ENCODE peak calls at places on chromosomes 16 and 17, in nine cellular contexts. K is HFFc6, F is astrocyte of the spinal cord, E is vagina, M is esophagus squamous epithelium, I is ovary, Y is natural killer cell, U is neural crest cell, C is D721Med. J is an unnamed sample.
A peak's percentile ranks its signal among the peaks of the same experiment; 100 is the strongest.

GRCh38 chr16:66342294-66342900 is 24.1 kb upstream of the CDH5 start:
- DNase-seq in K (no peak), F (no peak), E (no peak), M (no peak), I (no peak), Y (no peak), U (peak; percentile 74), C (no peak), J (no peak)

GRCh38 chr17:76005263-76006149 is 4.9 kb downstream of the CDK3 start:
- DNase-seq in K (peak; percentile 47), F (peak; percentile 83), E (no peak), M (no peak), I (peak; percentile 89), Y (peak; percentile 60), U (peak; percentile 84), C (peak; percentile 83), J (peak; percentile 77)

GRCh38 chr16:75074920-75075687 is 41.5 kb downstream of the LDHD start:
- DNase-seq in K (no peak), F (no peak), E (no peak), M (peak; percentile 44), I (no peak), Y (peak; percentile 77), U (no peak), C (no peak), J (no peak)

GRCh38 chr17:67194134-67194533 is 50.9 kb downstream of the HELZ start:
- DNase-seq in K (peak; percentile 84), F (peak; percentile 39), E (no peak), M (no peak), I (no peak), Y (no peak), U (no peak), C (no peak), J (no peak)

GRCh38 chr17:15914400-15915165 is 30.3 kb upstream of the ADORA2B start:
- DNase-seq in K (no peak), F (no peak), E (no peak), M (no peak), I (no peak), Y (peak; percentile 17), U (no peak), C (no peak), J (no peak)

GRCh38 chr17:43907425-43907981 is at the start of gene MPP2:
- DNase-seq in K (peak; percentile 37), F (peak; percentile 72), E (peak; percentile 92), M (no peak), I (peak; percentile 83), Y (peak; percentile 31), U (peak; percentile 77), C (peak; percentile 73), J (peak; percentile 53)

GRCh38 chr17:46797131-46797530 is 21.4 kb downstream of the WNT3 start:
- DNase-seq in K (no peak), F (no peak), E (no peak), M (no peak), I (no peak), Y (no peak), U (no peak), C (no peak), J (no peak)

GRCh38 chr17:19460695-19461094 is 49.7 kb downstream of the RNF112 start:
- DNase-seq in K (no peak), F (no peak), E (peak; percentile 84), M (no peak), I (no peak), Y (no peak), U (no peak), C (no peak), J (no peak)

GRCh38 chr16:11181889-11182279 is 74.1 kb downstream of the SOCS1 start:
- DNase-seq in K (no peak), F (no peak), E (no peak), M (no peak), I (no peak), Y (no peak), U (no peak), C (no peak), J (no peak)

GRCh38 chr16:84511180-84511800 is 6.8 kb upstream of the MEAK7 start:
- DNase-seq in K (peak; percentile 76), F (peak; percentile 89), E (no peak), M (no peak), I (peak; percentile 88), Y (peak; percentile 81), U (peak; percentile 86), C (no peak), J (peak; percentile 87)

GRCh38 chr16:84501077-84501735 is 3.3 kb downstream of the MEAK7 start:
- DNase-seq in K (peak; percentile 64), F (peak; percentile 39), E (no peak), M (no peak), I (no peak), Y (no peak), U (no peak), C (no peak), J (no peak)

GRCh38 chr17:299546-299945 is 53.1 kb downstream of the RPH3AL start:
- DNase-seq in K (no peak), F (no peak), E (no peak), M (no peak), I (no peak), Y (no peak), U (no peak), C (no peak), J (no peak)

GRCh38 chr17:63535640-63536039 is 12.5 kb downstream of the KCNH6 start:
- DNase-seq in K (no peak), F (no peak), E (no peak), M (no peak), I (no peak), Y (no peak), U (no peak), C (no peak), J (no peak)

DNA sequence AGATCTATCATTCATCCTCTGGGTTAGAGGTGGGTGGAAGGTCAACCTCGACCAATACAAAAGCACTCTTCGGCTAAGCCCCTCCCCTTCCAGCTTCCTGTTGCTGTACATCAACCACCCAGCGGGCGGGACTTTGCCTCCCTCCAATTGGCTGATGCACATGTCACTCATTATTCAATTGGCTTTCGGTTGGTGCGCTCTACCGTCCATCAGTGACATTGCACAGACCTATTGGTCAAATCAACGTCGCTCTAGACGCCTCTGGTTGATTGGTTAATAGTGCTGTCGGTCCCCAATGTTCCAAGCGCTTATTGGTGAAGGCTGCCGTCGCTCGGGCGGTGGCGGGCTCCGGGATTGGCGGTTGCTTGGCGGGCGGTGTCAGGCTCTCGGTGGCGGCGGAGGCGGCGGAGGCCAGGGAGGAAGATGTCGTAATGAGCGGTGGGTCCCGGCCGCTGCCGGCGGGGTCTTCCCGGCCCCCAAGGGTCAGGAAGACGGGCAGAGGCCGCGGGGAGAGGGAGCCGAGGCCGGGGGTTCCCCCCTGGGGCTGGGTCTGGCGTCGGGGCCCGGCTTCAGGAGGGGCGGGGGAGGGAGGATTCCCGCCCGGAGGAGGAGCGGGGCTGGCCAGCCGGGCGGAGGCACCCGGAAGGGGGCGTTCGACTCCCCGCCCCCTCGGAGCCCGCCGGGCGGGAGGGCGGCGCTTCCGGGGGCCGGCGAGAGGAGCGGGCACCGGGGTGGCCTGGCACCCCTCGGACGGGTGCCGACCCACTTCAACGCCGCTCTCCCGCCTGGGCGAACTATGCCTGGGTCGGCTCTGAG is at the start of gene SP2:
- DNase-seq in K (peak; percentile 100), F (peak; percentile 100), E (peak; percentile 100), M (peak; percentile 98), I (peak; percentile 100), Y (peak; percentile 100), U (peak; percentile 100), C (peak; percentile 88), J (peak; percentile 100)
- TF ChIP-seq CTCF in K (peak; percentile 71), F (no peak), E (no peak), M (no peak), I (no peak), Y (no peak), U (no peak), C (no peak), J (peak; percentile 44)

GRCh38 chr16:16141784-16142396 is 81.4 kb downstream of the ABCC6 start:
- DNase-seq in K (no peak), F (no peak), E (no peak), M (no peak), I (no peak), Y (no peak), U (no peak), C (no peak), J (no peak)

GRCh38 chr16:16143941-16144340 is 79.4 kb downstream of the ABCC6 start:
- DNase-seq in K (no peak), F (no peak), E (no peak), M (no peak), I (no peak), Y (no peak), U (no peak), C (no peak), J (no peak)

GRCh38 chr16:16141141-16141540 is 82.2 kb downstream of the ABCC6 start:
- DNase-seq in K (no peak), F (no peak), E (no peak), M (no peak), I (no peak), Y (no peak), U (no peak), C (no peak), J (no peak)

GRCh38 chr16:16144416-16144815 is 78.9 kb downstream of the ABCC6 start:
- DNase-seq in K (peak; percentile 19), F (peak; percentile 23), E (no peak), M (no peak), I (no peak), Y (no peak), U (no peak), C (no peak), J (no peak)

GRCh38 chr16:16143038-16143763 is 80.1 kb downstream of the ABCC6 start:
- DNase-seq in K (peak; percentile 11), F (no peak), E (no peak), M (no peak), I (no peak), Y (no peak), U (no peak), C (no peak), J (no peak)
- TF ChIP-seq CTCF in K (peak; percentile 66), F (peak; percentile 40), E (no peak), M (peak; percentile 7), I (no peak), Y (no peak), U (peak; percentile 48), C (peak; percentile 39), J (no peak)

GRCh38 chr17:42101513-42102292 is 3.4 kb upstream of the ZNF385C start:
- DNase-seq in K (peak; percentile 35), F (peak; percentile 70), E (no peak), M (no peak), I (peak; percentile 74), Y (peak; percentile 49), U (peak; percentile 90), C (peak; percentile 95), J (no peak)
- TF ChIP-seq CTCF in K (peak; percentile 91), F (peak; percentile 99), E (peak; percentile 44), M (peak; percentile 74), I (peak; percentile 42), Y (peak; percentile 61), U (peak; percentile 81), C (peak; percentile 97), J (peak; percentile 80)

GRCh38 chr17:60086822-60087591 is 8.3 kb upstream of the HEATR6 start:
- DNase-seq in K (peak; percentile 74), F (peak; percentile 47), E (no peak), M (no peak), I (no peak), Y (no peak), U (no peak), C (no peak), J (no peak)
- TF ChIP-seq CTCF in K (no peak), F (no peak), E (no peak), M (no peak), I (no peak), Y (no peak), U (no peak), C (no peak), J (no peak)

GRCh38 chr16:7443966-7444365 is 111.3 kb downstream of the RBFOX1 start:
- DNase-seq in K (no peak), F (no peak), E (no peak), M (no peak), I (no peak), Y (no peak), U (no peak), C (no peak), J (no peak)
- TF ChIP-seq CTCF in K (no peak), F (no peak), E (no peak), M (no peak), I (no peak), Y (no peak), U (no peak), C (no peak), J (no peak)

J was measured in mesothelial cell of epicardium.